ENCODE peak calls at places on chromosomes 5 and 9, in seven cellular contexts. U is left ventricle myocardium inferior; J is CD4-positive, alpha-beta memory T cell; L is mucosa of gallbladder; O is activated naive CD4-positive, alpha-beta T cell treated with Interleukin-2 at 50 U/mL for 16 hours; A is brain microvascular endothelial cell; S is IMR-90. H is an unnamed sample.
A peak's percentile ranks its signal among the peaks of the same experiment; 100 is the strongest.

GRCh38 chr5:176589039-176589769 is 20.8 kb downstream of the GPRIN1 start:
- DNase-seq in O (no peak), A (no peak), U (no peak), L (no peak), S (no peak), J (no peak), H (no peak)

GRCh38 chr9:108477538-108478006 is 378.2 kb downstream of the ACTL7B start:
- DNase-seq in U (no peak), L (no peak), J (no peak), A (peak; percentile 62), S (peak; percentile 87), O (no peak), H (peak; percentile 88)

GRCh38 chr5:181188700-181189362 is 16.2 kb downstream of the TRIM7 start:
- DNase-seq in A (peak; percentile 71), L (peak; percentile 87), J (peak; percentile 79), U (peak; percentile 57), O (peak; percentile 81), S (peak; percentile 66), H (peak; percentile 82)

GRCh38 chr9:35826071-35826701 is 2.3 kb downstream of the FAM221B start:
- DNase-seq in S (peak; percentile 73), L (peak; percentile 54), O (peak; percentile 26), J (no peak), A (peak; percentile 68), U (no peak), H (peak; percentile 82)

GRCh38 chr9:18473551-18474279 is at the start of gene ADAMTSL1:
- DNase-seq in O (no peak), J (no peak), A (peak; percentile 83), L (peak; percentile 12), U (peak; percentile 24), S (peak; percentile 72), H (peak; percentile 84)

GRCh38 chr5:172303090-172303995 is 19.8 kb upstream of the UBTD2 start:
- DNase-seq in L (no peak), A (no peak), J (no peak), O (no peak), U (no peak), S (no peak), H (peak; percentile 55)

GRCh38 chr5:81393783-81394718 is at the start of gene ACOT12:
- DNase-seq in S (peak; percentile 20), U (no peak), L (no peak), A (peak; percentile 4), O (no peak), J (no peak), H (peak; percentile 16)

GRCh38 chr5:124398471-124398870 is 348.0 kb downstream of the ZNF608 start:
- DNase-seq in L (no peak), A (no peak), S (peak; percentile 19), O (no peak), U (no peak), J (no peak), H (peak; percentile 61)

GRCh38 chr5:137808503-137809135 is 54.5 kb upstream of the HNRNPA0 start:
- DNase-seq in U (peak; percentile 35), J (no peak), A (peak; percentile 13), L (no peak), S (no peak), O (no peak), H (no peak)

GRCh38 chr5:147759441-147759840 is 23.1 kb downstream of the JAKMIP2 start:
- DNase-seq in U (no peak), A (no peak), J (no peak), O (no peak), L (no peak), S (no peak), H (no peak)

GRCh38 chr9:129624168-129624759 is 1.7 kb upstream of the NTMT1 start:
- DNase-seq in J (peak; percentile 60), L (no peak), U (no peak), A (peak; percentile 57), S (peak; percentile 53), O (peak; percentile 77), H (peak; percentile 65)

GRCh38 chr9:94786586-94786985 is 60.1 kb downstream of the AOPEP start:
- DNase-seq in O (no peak), J (no peak), A (no peak), L (no peak), U (no peak), S (no peak), H (no peak)

GRCh38 chr5:160793500-160793899 is 58.5 kb downstream of the ATP10B start:
- DNase-seq in O (no peak), J (no peak), S (no peak), L (no peak), A (no peak), U (no peak), H (no peak)

GRCh38 chr5:154513669-154514084 is 35.6 kb upstream of the HAND1 start:
- DNase-seq in A (no peak), U (no peak), J (no peak), L (no peak), S (no peak), O (no peak), H (no peak)

GRCh38 chr5:176769911-176770310 is 40.4 kb upstream of the UNC5A start:
- DNase-seq in L (no peak), S (no peak), A (no peak), U (no peak), J (no peak), O (no peak), H (no peak)

GRCh38 chr9:121881920-121882500 is 211.1 kb downstream of the TTLL11 start:
- DNase-seq in J (no peak), L (no peak), U (no peak), A (no peak), O (no peak), S (no peak), H (no peak)

GRCh38 chr5:128538249-128539037 is 398 bp upstream of the FBN2 start:
- DNase-seq in J (no peak), S (peak; percentile 80), U (peak; percentile 80), A (peak; percentile 78), L (peak; percentile 11), O (no peak), H (peak; percentile 69)